ENCODE peak calls at places on chromosomes 6 and 20, in five cellular contexts. One of them, this sample, is unnamed.

GRCh38 chr6:29828471-29828797 is 809 bp downstream of the HLA-G start:
- DNase-seq in non-pigmented ciliary epithelial cell: no peak
- DNase-seq in activated CD8-positive, alpha-beta memory T cell treated with anti-CD3 and anti-CD28 coated beads for 1 hour: no peak
- DNase-seq in putamen: no peak
- DNase-seq in GM20000: no peak
- DNase-seq in this sample: no peak

GRCh38 chr6:73712536-73712935 is 16.5 kb downstream of the CD109 start:
- DNase-seq in activated CD8-positive, alpha-beta memory T cell treated with anti-CD3 and anti-CD28 coated beads for 1 hour: no peak
- DNase-seq in GM20000: no peak
- DNase-seq in non-pigmented ciliary epithelial cell: no peak
- DNase-seq in putamen: no peak
- DNase-seq in this sample: no peak

GRCh38 chr6:25918083-25918683 is 12.3 kb downstream of the SLC17A2 start:
- DNase-seq in non-pigmented ciliary epithelial cell: no peak
- DNase-seq in GM20000: no peak
- DNase-seq in putamen: no peak
- DNase-seq in activated CD8-positive, alpha-beta memory T cell treated with anti-CD3 and anti-CD28 coated beads for 1 hour: no peak
- DNase-seq in this sample: no peak

GRCh38 chr6:41577865-41578713 is 31.9 kb downstream of the FOXP4 start:
- DNase-seq in non-pigmented ciliary epithelial cell: no peak
- DNase-seq in activated CD8-positive, alpha-beta memory T cell treated with anti-CD3 and anti-CD28 coated beads for 1 hour: no peak
- DNase-seq in GM20000: no peak
- DNase-seq in putamen: peak; percentile 41
- DNase-seq in this sample: no peak

GRCh38 chr6:47147175-47147727 is 105.1 kb upstream of the ADGRF1 start:
- DNase-seq in putamen: no peak
- DNase-seq in non-pigmented ciliary epithelial cell: no peak
- DNase-seq in GM20000: no peak
- DNase-seq in activated CD8-positive, alpha-beta memory T cell treated with anti-CD3 and anti-CD28 coated beads for 1 hour: no peak
- DNase-seq in this sample: no peak

GRCh38 chr20:50067461-50067860 is 45.5 kb downstream of the UBE2V1 start:
- DNase-seq in GM20000: no peak
- DNase-seq in activated CD8-positive, alpha-beta memory T cell treated with anti-CD3 and anti-CD28 coated beads for 1 hour: no peak
- DNase-seq in non-pigmented ciliary epithelial cell: no peak
- DNase-seq in putamen: no peak
- DNase-seq in this sample: no peak

GRCh38 chr6:156687875-156688549 is 89.2 kb upstream of the ARID1B start:
- DNase-seq in putamen: peak; percentile 27
- DNase-seq in activated CD8-positive, alpha-beta memory T cell treated with anti-CD3 and anti-CD28 coated beads for 1 hour: no peak
- DNase-seq in GM20000: peak; percentile 48
- DNase-seq in non-pigmented ciliary epithelial cell: no peak
- DNase-seq in this sample: no peak

GRCh38 chr6:8539446-8539845 is 104.1 kb upstream of the SLC35B3 start:
- DNase-seq in non-pigmented ciliary epithelial cell: peak; percentile 2
- DNase-seq in GM20000: peak; percentile 7
- DNase-seq in putamen: no peak
- DNase-seq in activated CD8-positive, alpha-beta memory T cell treated with anti-CD3 and anti-CD28 coated beads for 1 hour: no peak
- DNase-seq in this sample: no peak

GRCh38 chr6:24994812-24995211 is 59.1 kb upstream of the RIPOR2 start:
- DNase-seq in GM20000: no peak
- DNase-seq in non-pigmented ciliary epithelial cell: no peak
- DNase-seq in putamen: no peak
- DNase-seq in activated CD8-positive, alpha-beta memory T cell treated with anti-CD3 and anti-CD28 coated beads for 1 hour: no peak
- DNase-seq in this sample: no peak

GRCh38 chr6:159871911-159872310 is 18.9 kb upstream of the MAS1 start:
- DNase-seq in non-pigmented ciliary epithelial cell: peak; percentile 0
- DNase-seq in putamen: peak; percentile 35
- DNase-seq in activated CD8-positive, alpha-beta memory T cell treated with anti-CD3 and anti-CD28 coated beads for 1 hour: no peak
- DNase-seq in GM20000: no peak
- DNase-seq in this sample: no peak

GRCh38 chr6:8389034-8389818 is 46.1 kb downstream of the SLC35B3 start:
- DNase-seq in GM20000: no peak
- DNase-seq in putamen: no peak
- DNase-seq in non-pigmented ciliary epithelial cell: no peak
- DNase-seq in activated CD8-positive, alpha-beta memory T cell treated with anti-CD3 and anti-CD28 coated beads for 1 hour: no peak
- DNase-seq in this sample: no peak

GRCh38 chr6:149368065-149368464 is 32.0 kb upstream of the SUMO4 start:
- DNase-seq in activated CD8-positive, alpha-beta memory T cell treated with anti-CD3 and anti-CD28 coated beads for 1 hour: no peak
- DNase-seq in putamen: no peak
- DNase-seq in GM20000: peak; percentile 6
- DNase-seq in non-pigmented ciliary epithelial cell: no peak
- DNase-seq in this sample: no peak

GRCh38 chr6:101117397-101118185 is 236.5 kb upstream of the ASCC3 start:
- DNase-seq in non-pigmented ciliary epithelial cell: no peak
- DNase-seq in GM20000: no peak
- DNase-seq in putamen: no peak
- DNase-seq in activated CD8-positive, alpha-beta memory T cell treated with anti-CD3 and anti-CD28 coated beads for 1 hour: no peak
- DNase-seq in this sample: no peak

GRCh38 chr20:33559212-33559611 is 69.3 kb downstream of the CBFA2T2 start:
- DNase-seq in activated CD8-positive, alpha-beta memory T cell treated with anti-CD3 and anti-CD28 coated beads for 1 hour: no peak
- DNase-seq in putamen: no peak
- DNase-seq in GM20000: no peak
- DNase-seq in non-pigmented ciliary epithelial cell: no peak
- DNase-seq in this sample: no peak

GRCh38 chr20:62893700-62894099 is 32.1 kb upstream of the TCFL5 start:
- DNase-seq in non-pigmented ciliary epithelial cell: no peak
- DNase-seq in activated CD8-positive, alpha-beta memory T cell treated with anti-CD3 and anti-CD28 coated beads for 1 hour: no peak
- DNase-seq in GM20000: no peak
- DNase-seq in putamen: no peak
- DNase-seq in this sample: no peak

GRCh38 chr6:128635219-128635618 is 114.8 kb upstream of the PTPRK start:
- DNase-seq in putamen: no peak
- DNase-seq in non-pigmented ciliary epithelial cell: no peak
- DNase-seq in GM20000: no peak
- DNase-seq in activated CD8-positive, alpha-beta memory T cell treated with anti-CD3 and anti-CD28 coated beads for 1 hour: no peak
- DNase-seq in this sample: no peak

GRCh38 chr6:150413198-150413597 is 44.4 kb downstream of the IYD start:
- DNase-seq in putamen: no peak
- DNase-seq in non-pigmented ciliary epithelial cell: no peak
- DNase-seq in GM20000: no peak
- DNase-seq in activated CD8-positive, alpha-beta memory T cell treated with anti-CD3 and anti-CD28 coated beads for 1 hour: no peak
- DNase-seq in this sample: no peak

GRCh38 chr6:37371158-37372083 is 17.6 kb downstream of the RNF8 start:
- DNase-seq in putamen: no peak
- DNase-seq in GM20000: no peak
- DNase-seq in activated CD8-positive, alpha-beta memory T cell treated with anti-CD3 and anti-CD28 coated beads for 1 hour: no peak
- DNase-seq in non-pigmented ciliary epithelial cell: no peak
- DNase-seq in this sample: no peak

GRCh38 chr6:109069746-109070145 is 24.9 kb downstream of the SESN1 start:
- DNase-seq in putamen: no peak
- DNase-seq in GM20000: no peak
- DNase-seq in non-pigmented ciliary epithelial cell: no peak
- DNase-seq in activated CD8-positive, alpha-beta memory T cell treated with anti-CD3 and anti-CD28 coated beads for 1 hour: no peak
- DNase-seq in this sample: no peak

GRCh38 chr6:12992770-12993169 is 276.2 kb downstream of the PHACTR1 start:
- DNase-seq in activated CD8-positive, alpha-beta memory T cell treated with anti-CD3 and anti-CD28 coated beads for 1 hour: no peak
- DNase-seq in putamen: no peak
- DNase-seq in GM20000: no peak
- DNase-seq in non-pigmented ciliary epithelial cell: no peak
- DNase-seq in this sample: no peak

GRCh38 chr6:101276066-101276465 is 117.4 kb upstream of the GRIK2 start:
- DNase-seq in GM20000: no peak
- DNase-seq in activated CD8-positive, alpha-beta memory T cell treated with anti-CD3 and anti-CD28 coated beads for 1 hour: no peak
- DNase-seq in non-pigmented ciliary epithelial cell: no peak
- DNase-seq in putamen: no peak
- DNase-seq in this sample: no peak

GRCh38 chr20:4901031-4901818 is 100.1 kb downstream of the SLC23A2 start:
- DNase-seq in activated CD8-positive, alpha-beta memory T cell treated with anti-CD3 and anti-CD28 coated beads for 1 hour: no peak
- DNase-seq in GM20000: no peak
- DNase-seq in putamen: no peak
- DNase-seq in non-pigmented ciliary epithelial cell: no peak
- DNase-seq in this sample: no peak

GRCh38 chr6:161889324-161889723 is 615.5 kb upstream of the AGPAT4 start:
- DNase-seq in activated CD8-positive, alpha-beta memory T cell treated with anti-CD3 and anti-CD28 coated beads for 1 hour: no peak
- DNase-seq in GM20000: no peak
- DNase-seq in non-pigmented ciliary epithelial cell: no peak
- DNase-seq in putamen: no peak
- DNase-seq in this sample: no peak

GRCh38 chr6:19714415-19715165 is 122.6 kb upstream of the ID4 start:
- DNase-seq in non-pigmented ciliary epithelial cell: no peak
- DNase-seq in activated CD8-positive, alpha-beta memory T cell treated with anti-CD3 and anti-CD28 coated beads for 1 hour: no peak
- DNase-seq in putamen: no peak
- DNase-seq in GM20000: no peak
- DNase-seq in this sample: no peak

GRCh38 chr6:40972814-40973213 is 66.2 kb downstream of the UNC5CL start:
- DNase-seq in non-pigmented ciliary epithelial cell: no peak
- DNase-seq in activated CD8-positive, alpha-beta memory T cell treated with anti-CD3 and anti-CD28 coated beads for 1 hour: no peak
- DNase-seq in putamen: no peak
- DNase-seq in GM20000: no peak
- DNase-seq in this sample: no peak

GRCh38 chr6:99066041-99066440 is 118.3 kb upstream of the FBXL4 start:
- DNase-seq in GM20000: no peak
- DNase-seq in putamen: no peak
- DNase-seq in non-pigmented ciliary epithelial cell: no peak
- DNase-seq in activated CD8-positive, alpha-beta memory T cell treated with anti-CD3 and anti-CD28 coated beads for 1 hour: no peak
- DNase-seq in this sample: no peak

GRCh38 chr6:82720992-82721391 is 344.6 kb downstream of the UBE3D start:
- DNase-seq in putamen: no peak
- DNase-seq in non-pigmented ciliary epithelial cell: no peak
- DNase-seq in activated CD8-positive, alpha-beta memory T cell treated with anti-CD3 and anti-CD28 coated beads for 1 hour: no peak
- DNase-seq in GM20000: no peak
- DNase-seq in this sample: no peak